ENCODE peak calls at places on chromosomes 13 and 19, in ten cellular contexts. One of them, this sample, is unnamed.

GRCh38 chr19:10553087-10553667 is 9.5 kb downstream of the ATG4D start:
- DNase-seq in AG04450: no peak
- DNase-seq in AG09319: no peak
- DNase-seq in progenitor cell of endocrine pancreas: no peak
- DNase-seq in HS-5: no peak
- DNase-seq in cardiac fibroblast: no peak
- DNase-seq in A172: no peak
- DNase-seq in fibroblast of lung: no peak
- DNase-seq in substantia nigra: no peak
- DNase-seq in NCI-H460: no peak
- DNase-seq in this sample: no peak

GRCh38 chr13:105969761-105970160 is 565.7 kb downstream of the EFNB2 start:
- DNase-seq in progenitor cell of endocrine pancreas: no peak
- DNase-seq in substantia nigra: no peak
- DNase-seq in cardiac fibroblast: no peak
- DNase-seq in NCI-H460: no peak
- DNase-seq in AG04450: no peak
- DNase-seq in AG09319: no peak
- DNase-seq in HS-5: no peak
- DNase-seq in A172: peak; percentile 58
- DNase-seq in fibroblast of lung: no peak
- DNase-seq in this sample: no peak

GRCh38 chr19:28603453-28603852 is 609.5 kb downstream of the UQCRFS1 start:
- DNase-seq in progenitor cell of endocrine pancreas: no peak
- DNase-seq in fibroblast of lung: no peak
- DNase-seq in A172: no peak
- DNase-seq in HS-5: no peak
- DNase-seq in cardiac fibroblast: no peak
- DNase-seq in substantia nigra: no peak
- DNase-seq in NCI-H460: no peak
- DNase-seq in AG09319: no peak
- DNase-seq in AG04450: no peak
- DNase-seq in this sample: no peak

GRCh38 chr13:98303858-98304257 is 126.8 kb upstream of the RNF113B start:
- DNase-seq in progenitor cell of endocrine pancreas: no peak
- DNase-seq in fibroblast of lung: no peak
- DNase-seq in AG09319: no peak
- DNase-seq in HS-5: no peak
- DNase-seq in A172: no peak
- DNase-seq in substantia nigra: no peak
- DNase-seq in cardiac fibroblast: no peak
- DNase-seq in AG04450: no peak
- DNase-seq in NCI-H460: no peak
- DNase-seq in this sample: no peak

GRCh38 chr13:52195052-52195837 is 35.8 kb upstream of the NEK3 start:
- DNase-seq in fibroblast of lung: peak; percentile 84
- DNase-seq in AG04450: peak; percentile 26
- DNase-seq in AG09319: peak; percentile 22
- DNase-seq in progenitor cell of endocrine pancreas: no peak
- DNase-seq in cardiac fibroblast: peak; percentile 87
- DNase-seq in NCI-H460: no peak
- DNase-seq in substantia nigra: peak; percentile 19
- DNase-seq in HS-5: no peak
- DNase-seq in A172: no peak
- DNase-seq in this sample: no peak

GRCh38 chr13:110524484-110525254 is 36.9 kb downstream of the RAB20 start:
- DNase-seq in NCI-H460: peak; percentile 69
- DNase-seq in fibroblast of lung: no peak
- DNase-seq in A172: peak; percentile 83
- DNase-seq in substantia nigra: no peak
- DNase-seq in cardiac fibroblast: no peak
- DNase-seq in progenitor cell of endocrine pancreas: no peak
- DNase-seq in AG04450: no peak
- DNase-seq in AG09319: no peak
- DNase-seq in HS-5: no peak
- DNase-seq in this sample: no peak

GRCh38 chr13:80873589-80873988 is 532.7 kb upstream of the SPRY2 start:
- DNase-seq in cardiac fibroblast: no peak
- DNase-seq in AG04450: no peak
- DNase-seq in progenitor cell of endocrine pancreas: no peak
- DNase-seq in A172: no peak
- DNase-seq in AG09319: no peak
- DNase-seq in NCI-H460: no peak
- DNase-seq in fibroblast of lung: no peak
- DNase-seq in HS-5: no peak
- DNase-seq in substantia nigra: no peak
- DNase-seq in this sample: no peak

GRCh38 chr13:28716511-28716910 is 2.3 kb downstream of the SLC46A3 start:
- DNase-seq in fibroblast of lung: peak; percentile 56
- DNase-seq in cardiac fibroblast: peak; percentile 89
- DNase-seq in A172: peak; percentile 97
- DNase-seq in AG04450: no peak
- DNase-seq in NCI-H460: peak; percentile 18
- DNase-seq in HS-5: no peak
- DNase-seq in AG09319: no peak
- DNase-seq in progenitor cell of endocrine pancreas: no peak
- DNase-seq in substantia nigra: no peak
- DNase-seq in this sample: no peak

GRCh38 chr19:33293255-33294057 is 8.9 kb downstream of the CEBPA start:
- DNase-seq in NCI-H460: peak; percentile 48
- DNase-seq in AG04450: peak; percentile 26
- DNase-seq in HS-5: peak; percentile 59
- DNase-seq in cardiac fibroblast: peak; percentile 60
- DNase-seq in substantia nigra: no peak
- DNase-seq in progenitor cell of endocrine pancreas: no peak
- DNase-seq in AG09319: peak; percentile 24
- DNase-seq in fibroblast of lung: peak; percentile 60
- DNase-seq in A172: peak; percentile 90
- DNase-seq in this sample: peak; percentile 38

GRCh38 chr13:111259058-111259457 is 61.4 kb upstream of the TEX29 start:
- DNase-seq in NCI-H460: no peak
- DNase-seq in progenitor cell of endocrine pancreas: no peak
- DNase-seq in AG09319: no peak
- DNase-seq in cardiac fibroblast: no peak
- DNase-seq in A172: no peak
- DNase-seq in HS-5: no peak
- DNase-seq in substantia nigra: no peak
- DNase-seq in fibroblast of lung: no peak
- DNase-seq in AG04450: no peak
- DNase-seq in this sample: no peak

GRCh38 chr13:49437705-49438104 is 6.2 kb downstream of the CAB39L start:
- DNase-seq in A172: no peak
- DNase-seq in fibroblast of lung: no peak
- DNase-seq in cardiac fibroblast: no peak
- DNase-seq in AG04450: no peak
- DNase-seq in substantia nigra: no peak
- DNase-seq in NCI-H460: no peak
- DNase-seq in AG09319: no peak
- DNase-seq in progenitor cell of endocrine pancreas: no peak
- DNase-seq in HS-5: no peak
- DNase-seq in this sample: no peak

GRCh38 chr13:79246575-79246949 is 159.5 kb downstream of the RBM26 start:
- DNase-seq in substantia nigra: no peak
- DNase-seq in cardiac fibroblast: peak; percentile 1
- DNase-seq in NCI-H460: no peak
- DNase-seq in A172: no peak
- DNase-seq in AG04450: no peak
- DNase-seq in progenitor cell of endocrine pancreas: no peak
- DNase-seq in AG09319: no peak
- DNase-seq in HS-5: no peak
- DNase-seq in fibroblast of lung: no peak
- DNase-seq in this sample: no peak

GRCh38 chr13:92487238-92487637 is 739.4 kb upstream of the GPC6 start:
- DNase-seq in progenitor cell of endocrine pancreas: no peak
- DNase-seq in fibroblast of lung: no peak
- DNase-seq in AG09319: no peak
- DNase-seq in NCI-H460: no peak
- DNase-seq in AG04450: no peak
- DNase-seq in A172: no peak
- DNase-seq in HS-5: no peak
- DNase-seq in substantia nigra: no peak
- DNase-seq in cardiac fibroblast: no peak
- DNase-seq in this sample: no peak

GRCh38 chr19:39430675-39431593 is 4.8 kb downstream of the RPS16 start:
- DNase-seq in HS-5: no peak
- DNase-seq in progenitor cell of endocrine pancreas: no peak
- DNase-seq in NCI-H460: peak; percentile 96
- DNase-seq in AG04450: peak; percentile 85
- DNase-seq in cardiac fibroblast: peak; percentile 95
- DNase-seq in fibroblast of lung: peak; percentile 100
- DNase-seq in AG09319: no peak
- DNase-seq in substantia nigra: no peak
- DNase-seq in A172: peak; percentile 99
- DNase-seq in this sample: peak; percentile 99

GRCh38 chr13:57631607-57632275 is at the start of gene PCDH17:
- DNase-seq in AG04450: no peak
- DNase-seq in substantia nigra: peak; percentile 65
- DNase-seq in AG09319: no peak
- DNase-seq in HS-5: no peak
- DNase-seq in A172: no peak
- DNase-seq in progenitor cell of endocrine pancreas: peak; percentile 14
- DNase-seq in fibroblast of lung: peak; percentile 70
- DNase-seq in cardiac fibroblast: peak; percentile 35
- DNase-seq in NCI-H460: no peak
- DNase-seq in this sample: no peak

GRCh38 chr19:1213391-1214286 is 8.1 kb downstream of the STK11 start:
- DNase-seq in fibroblast of lung: peak; percentile 31
- DNase-seq in substantia nigra: peak; percentile 18
- DNase-seq in AG09319: no peak
- DNase-seq in cardiac fibroblast: peak; percentile 81
- DNase-seq in A172: peak; percentile 89
- DNase-seq in progenitor cell of endocrine pancreas: no peak
- DNase-seq in AG04450: no peak
- DNase-seq in NCI-H460: no peak
- DNase-seq in HS-5: no peak
- DNase-seq in this sample: no peak

GRCh38 chr13:99307648-99308339 is 595 bp upstream of the GPR183 start:
- DNase-seq in cardiac fibroblast: peak; percentile 62
- DNase-seq in NCI-H460: no peak
- DNase-seq in substantia nigra: no peak
- DNase-seq in fibroblast of lung: peak; percentile 44
- DNase-seq in progenitor cell of endocrine pancreas: no peak
- DNase-seq in AG04450: no peak
- DNase-seq in AG09319: no peak
- DNase-seq in A172: peak; percentile 61
- DNase-seq in HS-5: no peak
- DNase-seq in this sample: no peak

GRCh38 chr19:29671393-29672076 is 6.3 kb downstream of the PLEKHF1 start:
- DNase-seq in AG09319: no peak
- DNase-seq in fibroblast of lung: no peak
- DNase-seq in substantia nigra: no peak
- DNase-seq in cardiac fibroblast: peak; percentile 61
- DNase-seq in NCI-H460: no peak
- DNase-seq in A172: peak; percentile 35
- DNase-seq in HS-5: no peak
- DNase-seq in AG04450: no peak
- DNase-seq in progenitor cell of endocrine pancreas: no peak
- DNase-seq in this sample: no peak

GRCh38 chr13:47066261-47066660 is 169.4 kb upstream of the HTR2A start:
- DNase-seq in cardiac fibroblast: peak; percentile 38
- DNase-seq in AG09319: no peak
- DNase-seq in AG04450: no peak
- DNase-seq in A172: peak; percentile 0
- DNase-seq in HS-5: no peak
- DNase-seq in progenitor cell of endocrine pancreas: no peak
- DNase-seq in NCI-H460: no peak
- DNase-seq in substantia nigra: no peak
- DNase-seq in fibroblast of lung: no peak
- DNase-seq in this sample: no peak

GRCh38 chr19:12694641-12695040 is 1.8 kb downstream of the FBXW9 start:
- DNase-seq in AG09319: no peak
- DNase-seq in substantia nigra: no peak
- DNase-seq in NCI-H460: no peak
- DNase-seq in A172: no peak
- DNase-seq in cardiac fibroblast: no peak
- DNase-seq in AG04450: no peak
- DNase-seq in HS-5: no peak
- DNase-seq in progenitor cell of endocrine pancreas: no peak
- DNase-seq in fibroblast of lung: no peak
- DNase-seq in this sample: no peak

GRCh38 chr19:58451358-58452101 is at the start of gene ZNF324B:
- DNase-seq in cardiac fibroblast: peak; percentile 95
- DNase-seq in A172: peak; percentile 97
- DNase-seq in HS-5: peak; percentile 45
- DNase-seq in AG04450: peak; percentile 78
- DNase-seq in progenitor cell of endocrine pancreas: peak; percentile 93
- DNase-seq in fibroblast of lung: peak; percentile 92
- DNase-seq in AG09319: peak; percentile 75
- DNase-seq in substantia nigra: peak; percentile 92
- DNase-seq in NCI-H460: peak; percentile 92
- DNase-seq in this sample: peak; percentile 71

GRCh38 chr13:21033224-21033855 is 28.0 kb downstream of the LATS2 start:
- DNase-seq in AG09319: no peak
- DNase-seq in fibroblast of lung: peak; percentile 66
- DNase-seq in NCI-H460: no peak
- DNase-seq in cardiac fibroblast: peak; percentile 68
- DNase-seq in AG04450: no peak
- DNase-seq in progenitor cell of endocrine pancreas: no peak
- DNase-seq in HS-5: no peak
- DNase-seq in substantia nigra: no peak
- DNase-seq in A172: peak; percentile 16
- DNase-seq in this sample: no peak

GRCh38 chr19:46000497-46001246 is 5.4 kb downstream of the CCDC61 start:
- DNase-seq in A172: no peak
- DNase-seq in HS-5: no peak
- DNase-seq in AG04450: no peak
- DNase-seq in substantia nigra: peak; percentile 15
- DNase-seq in NCI-H460: no peak
- DNase-seq in fibroblast of lung: no peak
- DNase-seq in cardiac fibroblast: no peak
- DNase-seq in AG09319: no peak
- DNase-seq in progenitor cell of endocrine pancreas: no peak
- DNase-seq in this sample: no peak

GRCh38 chr19:35117791-35118190 is 2.2 kb downstream of the FXYD3 start:
- DNase-seq in A172: no peak
- DNase-seq in fibroblast of lung: no peak
- DNase-seq in progenitor cell of endocrine pancreas: no peak
- DNase-seq in cardiac fibroblast: no peak
- DNase-seq in NCI-H460: no peak
- DNase-seq in substantia nigra: no peak
- DNase-seq in HS-5: no peak
- DNase-seq in AG04450: no peak
- DNase-seq in AG09319: no peak
- DNase-seq in this sample: no peak

GRCh38 chr13:32838985-32839384 is 177.2 kb upstream of the KL start:
- DNase-seq in A172: no peak
- DNase-seq in AG09319: no peak
- DNase-seq in progenitor cell of endocrine pancreas: no peak
- DNase-seq in fibroblast of lung: peak; percentile 72
- DNase-seq in cardiac fibroblast: peak; percentile 29
- DNase-seq in AG04450: no peak
- DNase-seq in substantia nigra: no peak
- DNase-seq in NCI-H460: no peak
- DNase-seq in HS-5: no peak
- DNase-seq in this sample: no peak

GRCh38 chr19:51144482-51145045 is 2.5 kb downstream of the SIGLEC7 start:
- DNase-seq in AG09319: no peak
- DNase-seq in substantia nigra: no peak
- DNase-seq in progenitor cell of endocrine pancreas: no peak
- DNase-seq in NCI-H460: no peak
- DNase-seq in AG04450: no peak
- DNase-seq in fibroblast of lung: no peak
- DNase-seq in cardiac fibroblast: no peak
- DNase-seq in A172: no peak
- DNase-seq in HS-5: no peak
- DNase-seq in this sample: no peak

GRCh38 chr13:23794267-23795161 is 94.7 kb downstream of the MIPEP start:
- DNase-seq in NCI-H460: peak; percentile 4
- DNase-seq in cardiac fibroblast: peak; percentile 40
- DNase-seq in progenitor cell of endocrine pancreas: no peak
- DNase-seq in AG09319: peak; percentile 52
- DNase-seq in AG04450: peak; percentile 68
- DNase-seq in fibroblast of lung: peak; percentile 96
- DNase-seq in A172: peak; percentile 30
- DNase-seq in substantia nigra: no peak
- DNase-seq in HS-5: peak; percentile 36
- DNase-seq in this sample: no peak

GRCh38 chr19:54674021-54674617 is 11.3 kb downstream of the LILRB4 start:
- DNase-seq in NCI-H460: peak; percentile 30
- DNase-seq in substantia nigra: no peak
- DNase-seq in progenitor cell of endocrine pancreas: no peak
- DNase-seq in HS-5: peak; percentile 28
- DNase-seq in A172: peak; percentile 58
- DNase-seq in cardiac fibroblast: peak; percentile 42
- DNase-seq in AG04450: no peak
- DNase-seq in fibroblast of lung: peak; percentile 16
- DNase-seq in AG09319: no peak
- DNase-seq in this sample: no peak